ENCODE peak calls at places on chromosomes 4 and X, in six cellular contexts. J is HCT116, M is fibroblast of lung, U is uterus, V is kidney epithelial cell, X is psoas muscle. A is an unnamed sample.
A peak's percentile ranks its signal among the peaks of the same experiment; 100 is the strongest.

GRCh38 chrX:16177260-16177659 is 10.0 kb downstream of the MAGEB17 start:
- DNase-seq in U (no peak), V (no peak), X (no peak), M (no peak), J (no peak), A (no peak)

GRCh38 chrX:16205840-16206239 is 38.6 kb downstream of the MAGEB17 start:
- DNase-seq in J (no peak), M (peak; percentile 16), U (no peak), X (no peak), V (no peak), A (no peak)

GRCh38 chr4:13088726-13089658 is 395.1 kb downstream of the RAB28 start:
- DNase-seq in J (no peak), V (no peak), M (peak; percentile 33), X (no peak), U (no peak), A (peak; percentile 3)

GRCh38 chr4:116217781-116218180 is 867.6 kb downstream of the TRAM1L1 start:
- DNase-seq in J (no peak), V (no peak), U (no peak), M (no peak), X (no peak), A (no peak)

GRCh38 chr4:103150677-103151076 is 47.5 kb downstream of the CENPE start:
- DNase-seq in V (no peak), X (no peak), J (no peak), U (no peak), M (no peak), A (peak; percentile 56)

GRCh38 chr4:102692474-102692873 is 68.3 kb downstream of the MANBA start:
- DNase-seq in X (no peak), V (no peak), J (no peak), M (peak; percentile 5), U (no peak), A (no peak)

GRCh38 chr4:41912546-41912945 is 22.7 kb upstream of the TMEM33 start:
- DNase-seq in J (no peak), X (no peak), U (no peak), M (no peak), V (no peak), A (no peak)

GRCh38 chr4:86855572-86855971 is 6.4 kb upstream of the SLC10A6 start:
- DNase-seq in V (peak; percentile 23), U (no peak), X (no peak), M (no peak), J (peak; percentile 18), A (peak; percentile 44)

GRCh38 chrX:154362085-154362742 is 12.2 kb downstream of the FLNA start:
- DNase-seq in X (no peak), V (no peak), U (no peak), M (no peak), J (no peak), A (no peak)

GRCh38 chr4:20273793-20274192 is 22.1 kb downstream of the SLIT2 start:
- DNase-seq in X (no peak), M (no peak), V (peak; percentile 57), U (no peak), J (no peak), A (no peak)

GRCh38 chr4:128906581-128906980 is 97.1 kb downstream of the JADE1 start:
- DNase-seq in M (no peak), U (no peak), J (no peak), V (no peak), X (no peak), A (no peak)

GRCh38 chr4:128904821-128905220 is 95.3 kb downstream of the JADE1 start:
- DNase-seq in U (no peak), V (no peak), M (no peak), J (no peak), X (no peak), A (no peak)

GRCh38 chr4:128913228-128913627 is 103.7 kb downstream of the JADE1 start:
- DNase-seq in M (no peak), V (no peak), U (no peak), X (no peak), J (no peak), A (no peak)

GRCh38 chr4:128908735-128909134 is 99.2 kb downstream of the JADE1 start:
- DNase-seq in V (no peak), U (no peak), J (no peak), M (peak; percentile 33), X (no peak), A (no peak)

DNA sequence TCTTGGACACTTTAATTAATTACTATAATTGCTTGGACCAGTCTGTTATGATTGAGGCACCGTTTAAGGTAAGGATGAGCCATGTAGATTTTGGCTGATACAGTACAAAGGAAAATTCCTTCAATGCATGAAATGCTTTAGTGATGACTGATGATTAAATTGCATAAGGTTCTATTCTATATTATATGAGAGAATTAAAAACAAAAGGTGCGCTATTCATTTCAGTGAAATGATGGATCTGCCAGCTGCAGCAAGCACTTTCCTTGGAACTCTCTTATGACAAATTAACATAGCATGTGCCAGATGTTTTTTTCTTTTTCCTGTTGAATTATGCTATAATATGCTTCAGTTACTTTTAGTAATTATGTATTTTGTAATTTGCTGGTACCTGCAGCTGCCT is 98.5 kb downstream of the JADE1 start:
- DNase-seq in U (no peak), M (no peak), X (no peak), J (no peak), V (no peak), A (no peak)
- H3K36me3 ChIP-seq in U (no peaks in the 10 kb centered on the region), M (no peaks in the 10 kb centered on the region), X (no peaks in the 10 kb centered on the region), J (no peaks in the 10 kb centered on the region), V (no peaks in the 10 kb centered on the region), A (no peaks in the 10 kb centered on the region)

GRCh38 chr4:81566076-81566663 is 94.5 kb upstream of the RASGEF1B start:
- DNase-seq in U (no peak), M (peak; percentile 48), X (no peak), V (no peak), J (no peak), A (no peak)
- H3K4me3 ChIP-seq in U (no peak overlapping the region), M (peak overlapping the region; percentile 38), X (peak overlapping the region; percentile 30), V (no peak overlapping the region), J (no peak overlapping the region), A (no peak overlapping the region)

DNA sequence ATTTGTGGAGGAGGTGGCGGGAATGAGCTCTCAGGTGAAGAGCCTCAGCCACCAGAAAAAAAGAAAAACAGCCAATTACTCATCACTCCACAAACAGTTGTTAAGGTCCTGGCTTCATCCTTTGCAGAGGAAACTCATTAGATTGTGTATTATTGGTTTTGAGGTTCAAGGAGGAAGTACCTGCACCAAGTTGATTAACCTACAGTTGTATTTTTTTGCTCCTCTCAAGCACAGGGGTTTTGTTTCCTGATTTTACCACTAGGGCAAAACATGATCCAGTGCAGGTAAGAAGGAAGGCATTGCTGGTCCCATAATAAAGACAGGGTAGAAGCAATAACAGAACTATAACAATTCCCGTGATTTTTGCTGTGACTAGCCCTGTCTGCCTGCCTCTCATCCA is 84.0 kb upstream of the QRFPR start:
- DNase-seq in X (no peak), V (no peak), J (no peak), U (no peak), M (no peak), A (no peak)
- TF ChIP-seq CTCF in X (no peak), V (peak; percentile 36), J (peak; percentile 26), U (no peak), M (no peak), A (no peak)

DNA sequence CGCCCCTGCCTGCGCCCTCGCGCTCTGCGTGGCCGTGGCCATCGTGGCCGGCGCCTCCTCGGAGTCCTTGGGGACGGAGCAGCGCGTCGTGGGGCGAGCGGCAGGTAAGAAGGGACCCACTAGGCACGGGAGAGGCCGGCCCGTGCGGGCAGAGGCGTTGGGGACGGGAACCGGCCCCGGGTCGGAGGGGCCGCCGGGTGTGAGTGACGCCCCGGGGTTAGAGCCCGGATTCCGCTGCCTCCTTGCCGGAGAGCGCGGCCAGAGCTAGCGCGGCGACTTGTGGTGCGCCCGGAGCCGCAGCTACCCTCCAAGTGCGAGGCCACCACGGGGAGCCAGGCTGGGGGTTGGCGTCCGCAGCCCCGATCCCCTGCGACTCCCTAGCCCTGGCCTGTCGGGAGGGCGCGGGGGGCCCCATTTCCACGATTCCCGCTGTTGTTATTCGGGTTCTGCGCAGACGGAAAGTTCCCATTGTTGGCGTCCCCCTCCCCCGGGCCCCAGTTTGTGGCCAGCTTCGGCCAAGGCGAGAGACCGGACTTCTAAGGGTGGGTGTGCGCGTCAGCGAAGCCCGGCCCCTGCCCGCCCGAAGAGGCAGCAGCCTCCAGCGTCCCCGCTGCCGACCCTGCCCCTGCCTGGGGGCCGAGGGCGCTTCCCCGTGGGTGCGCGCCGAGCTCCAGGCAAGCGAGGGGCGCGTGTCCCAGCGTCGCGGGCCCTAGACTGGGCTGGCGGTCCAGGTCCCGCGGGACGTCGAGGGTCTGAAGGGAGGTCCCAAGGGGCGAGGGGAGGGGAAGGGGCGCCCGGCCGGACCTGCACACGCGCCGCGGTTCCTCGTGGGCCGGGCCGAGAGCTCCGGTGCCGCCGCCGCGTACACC is 1.1 kb downstream of the FGFR3 start:
- DNase-seq in V (no peak), M (no peak), U (no peak), X (no peak), J (no peak), A (no peak)
- H3K36me3 ChIP-seq in V (no peaks in the 10 kb centered on the region), M (no peaks in the 10 kb centered on the region), U (no peaks in the 10 kb centered on the region), X (no peaks in the 10 kb centered on the region), J (peaks cover 4% of the 10 kb centered on the region), A (no peaks in the 10 kb centered on the region)

DNA sequence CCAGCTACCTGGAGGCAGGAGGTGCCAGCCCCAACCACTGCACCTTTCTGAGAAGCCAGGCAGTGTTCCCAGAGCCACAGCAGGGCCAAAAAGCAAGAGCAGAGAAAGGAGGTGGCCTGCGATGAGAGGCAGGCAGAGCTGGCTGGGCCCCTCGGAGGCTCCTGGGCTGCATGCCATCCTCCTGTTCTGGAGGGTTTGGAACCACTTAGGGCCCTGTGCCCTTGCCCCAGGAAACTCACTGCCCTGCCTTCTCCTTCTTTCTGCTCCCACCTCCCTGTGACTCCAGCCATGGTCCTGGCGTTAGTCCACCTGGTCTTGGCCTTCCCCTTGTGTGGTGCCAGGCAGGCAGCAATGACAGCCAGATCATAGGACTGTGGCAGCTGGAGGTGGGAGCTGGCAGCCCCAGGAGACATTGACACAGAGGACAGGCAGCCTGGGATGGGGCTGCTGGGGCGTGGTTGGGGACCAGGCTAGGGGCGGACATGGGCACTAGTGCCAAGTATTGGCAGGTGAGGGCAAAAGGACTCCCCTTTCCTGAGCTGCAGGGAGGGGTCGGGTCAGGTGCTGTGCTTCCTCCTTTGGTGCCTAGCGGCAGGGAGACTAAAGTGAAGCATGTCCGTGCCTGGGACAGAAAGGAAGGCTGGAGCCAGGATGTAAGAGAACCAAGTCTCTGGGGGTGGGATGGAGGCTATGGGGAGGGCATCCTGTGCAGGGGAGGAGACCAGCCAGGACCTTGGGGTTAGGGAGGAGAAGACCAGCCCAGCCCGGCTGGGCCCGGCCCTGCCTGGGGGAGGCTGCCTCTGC is 1.4 kb downstream of the APLN start:
- DNase-seq in X (peak; percentile 63), J (no peak), U (no peak), V (no peak), M (no peak), A (no peak)
- H3K4me3 ChIP-seq in X (peak overlapping the region; percentile 63), J (no peak overlapping the region), U (no peak overlapping the region), V (peak overlapping the region; percentile 17), M (no peak overlapping the region), A (peak overlapping the region; percentile 43)

DNA sequence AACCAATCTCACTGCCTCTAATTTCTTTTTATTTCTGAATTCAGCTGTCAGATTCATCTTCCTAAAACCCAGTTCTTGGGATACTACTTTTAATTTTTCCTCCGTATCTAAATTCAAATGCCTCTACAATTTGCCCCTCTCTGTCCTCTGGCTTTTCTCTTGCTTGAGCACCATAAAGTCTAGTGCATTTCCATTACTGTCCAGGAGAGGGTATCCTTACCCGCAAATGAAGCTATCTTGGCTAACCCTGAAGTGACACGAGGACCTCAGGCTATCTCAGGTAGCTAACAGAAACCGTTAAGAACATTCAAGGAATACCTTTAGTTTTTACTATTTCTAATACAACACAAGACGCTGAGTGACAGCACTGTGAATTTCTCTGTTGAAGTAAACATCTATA is 49.4 kb upstream of the PRR32 start:
- DNase-seq in U (no peak), V (no peak), M (no peak), J (no peak), X (no peak), A (no peak)
- TF ChIP-seq CTCF in U (peak; percentile 14), V (peak; percentile 60), M (no peak), J (no peak), X (peak; percentile 38), A (peak; percentile 16)

A was measured in brain microvascular endothelial cell.